ENCODE peak calls at places on chromosome 1, in seven cellular contexts. One of them, this sample, is unnamed.

GRCh38 chr1:167752219-167752985 is 30.6 kb downstream of the MPZL1 start:
- DNase-seq in AG10803: no peak
- DNase-seq in NB4: no peak
- DNase-seq in dorsolateral prefrontal cortex: no peak
- DNase-seq in HFFc6: peak
- DNase-seq in CD4-positive, alpha-beta T cell: no peak
- DNase-seq in heart right ventricle: no peak
- DNase-seq in this sample: no peak

GRCh38 chr1:20405893-20406604 is 80.0 kb downstream of the CAMK2N1 start:
- DNase-seq in CD4-positive, alpha-beta T cell: no peak
- DNase-seq in heart right ventricle: no peak
- DNase-seq in dorsolateral prefrontal cortex: no peak
- DNase-seq in NB4: no peak
- DNase-seq in AG10803: peak
- DNase-seq in HFFc6: no peak
- DNase-seq in this sample: no peak

GRCh38 chr1:229782469-229782868 is 156.4 kb downstream of the URB2 start:
- DNase-seq in CD4-positive, alpha-beta T cell: no peak
- DNase-seq in NB4: no peak
- DNase-seq in HFFc6: no peak
- DNase-seq in dorsolateral prefrontal cortex: no peak
- DNase-seq in heart right ventricle: no peak
- DNase-seq in AG10803: no peak
- DNase-seq in this sample: no peak

GRCh38 chr1:79741720-79742421 is 735.3 kb upstream of the ADGRL4 start:
- DNase-seq in CD4-positive, alpha-beta T cell: no peak
- DNase-seq in dorsolateral prefrontal cortex: no peak
- DNase-seq in heart right ventricle: no peak
- DNase-seq in AG10803: no peak
- DNase-seq in NB4: no peak
- DNase-seq in HFFc6: no peak
- DNase-seq in this sample: no peak

GRCh38 chr1:96538883-96539282 is 182.7 kb upstream of the PTBP2 start:
- DNase-seq in dorsolateral prefrontal cortex: no peak
- DNase-seq in NB4: no peak
- DNase-seq in heart right ventricle: no peak
- DNase-seq in CD4-positive, alpha-beta T cell: no peak
- DNase-seq in AG10803: peak
- DNase-seq in HFFc6: peak
- DNase-seq in this sample: peak

GRCh38 chr1:57017201-57017600 is 51.4 kb upstream of the C8B start:
- DNase-seq in heart right ventricle: no peak
- DNase-seq in dorsolateral prefrontal cortex: no peak
- DNase-seq in CD4-positive, alpha-beta T cell: no peak
- DNase-seq in NB4: no peak
- DNase-seq in AG10803: peak
- DNase-seq in HFFc6: peak
- DNase-seq in this sample: no peak

GRCh38 chr1:206715552-206716518 is 31.1 kb downstream of the MAPKAPK2 start:
- DNase-seq in AG10803: no peak
- DNase-seq in HFFc6: no peak
- DNase-seq in dorsolateral prefrontal cortex: no peak
- DNase-seq in NB4: no peak
- DNase-seq in heart right ventricle: no peak
- DNase-seq in CD4-positive, alpha-beta T cell: no peak
- DNase-seq in this sample: no peak

GRCh38 chr1:157775101-157775870 is 1.6 kb downstream of the FCRL2 start:
- DNase-seq in heart right ventricle: no peak
- DNase-seq in AG10803: no peak
- DNase-seq in dorsolateral prefrontal cortex: no peak
- DNase-seq in NB4: no peak
- DNase-seq in CD4-positive, alpha-beta T cell: no peak
- DNase-seq in HFFc6: no peak
- DNase-seq in this sample: no peak

GRCh38 chr1:47992720-47993119 is 4.5 kb downstream of the TRABD2B start:
- DNase-seq in HFFc6: no peak
- DNase-seq in NB4: no peak
- DNase-seq in dorsolateral prefrontal cortex: no peak
- DNase-seq in heart right ventricle: peak
- DNase-seq in AG10803: peak
- DNase-seq in CD4-positive, alpha-beta T cell: no peak
- DNase-seq in this sample: no peak

GRCh38 chr1:202056644-202057334 is 46.4 kb downstream of the ELF3 start:
- DNase-seq in heart right ventricle: peak
- DNase-seq in HFFc6: no peak
- DNase-seq in NB4: no peak
- DNase-seq in CD4-positive, alpha-beta T cell: no peak
- DNase-seq in dorsolateral prefrontal cortex: no peak
- DNase-seq in AG10803: no peak
- DNase-seq in this sample: peak

GRCh38 chr1:150127464-150127863 is 22.3 kb upstream of the PLEKHO1 start:
- DNase-seq in CD4-positive, alpha-beta T cell: no peak
- DNase-seq in NB4: no peak
- DNase-seq in dorsolateral prefrontal cortex: no peak
- DNase-seq in AG10803: no peak
- DNase-seq in HFFc6: no peak
- DNase-seq in heart right ventricle: no peak
- DNase-seq in this sample: no peak

GRCh38 chr1:113282897-113283285 is 107.4 kb upstream of the MAGI3 start:
- DNase-seq in dorsolateral prefrontal cortex: no peak
- DNase-seq in CD4-positive, alpha-beta T cell: no peak
- DNase-seq in AG10803: no peak
- DNase-seq in NB4: no peak
- DNase-seq in heart right ventricle: no peak
- DNase-seq in HFFc6: no peak
- DNase-seq in this sample: no peak

GRCh38 chr1:21175670-21176581 is 771 bp downstream of the EIF4G3 start:
- DNase-seq in heart right ventricle: peak
- DNase-seq in HFFc6: no peak
- DNase-seq in AG10803: no peak
- DNase-seq in NB4: peak
- DNase-seq in CD4-positive, alpha-beta T cell: peak
- DNase-seq in dorsolateral prefrontal cortex: no peak
- DNase-seq in this sample: no peak

GRCh38 chr1:177975588-177976495 is 6.0 kb upstream of the SEC16B start:
- DNase-seq in heart right ventricle: no peak
- DNase-seq in CD4-positive, alpha-beta T cell: no peak
- DNase-seq in dorsolateral prefrontal cortex: no peak
- DNase-seq in HFFc6: peak
- DNase-seq in AG10803: peak
- DNase-seq in NB4: no peak
- DNase-seq in this sample: peak

GRCh38 chr1:12244078-12244477 is 14.2 kb downstream of the VPS13D start:
- DNase-seq in AG10803: no peak
- DNase-seq in CD4-positive, alpha-beta T cell: no peak
- DNase-seq in NB4: peak
- DNase-seq in HFFc6: no peak
- DNase-seq in heart right ventricle: no peak
- DNase-seq in dorsolateral prefrontal cortex: no peak
- DNase-seq in this sample: no peak

GRCh38 chr1:155872527-155872926 is 13.2 kb downstream of the SYT11 start:
- DNase-seq in dorsolateral prefrontal cortex: peak
- DNase-seq in CD4-positive, alpha-beta T cell: no peak
- DNase-seq in heart right ventricle: no peak
- DNase-seq in HFFc6: no peak
- DNase-seq in AG10803: no peak
- DNase-seq in NB4: no peak
- DNase-seq in this sample: no peak

GRCh38 chr1:232599178-232600041 is 30.5 kb downstream of the SIPA1L2 start:
- DNase-seq in CD4-positive, alpha-beta T cell: no peak
- DNase-seq in HFFc6: no peak
- DNase-seq in AG10803: peak
- DNase-seq in NB4: peak
- DNase-seq in heart right ventricle: no peak
- DNase-seq in dorsolateral prefrontal cortex: no peak
- DNase-seq in this sample: no peak

GRCh38 chr1:178954291-178954690 is 71.4 kb upstream of the FAM20B start:
- DNase-seq in NB4: peak
- DNase-seq in dorsolateral prefrontal cortex: peak
- DNase-seq in CD4-positive, alpha-beta T cell: no peak
- DNase-seq in HFFc6: no peak
- DNase-seq in heart right ventricle: no peak
- DNase-seq in AG10803: no peak
- DNase-seq in this sample: no peak

GRCh38 chr1:236211815-236212214 is 69.5 kb downstream of the GPR137B start:
- DNase-seq in CD4-positive, alpha-beta T cell: no peak
- DNase-seq in HFFc6: no peak
- DNase-seq in dorsolateral prefrontal cortex: no peak
- DNase-seq in NB4: no peak
- DNase-seq in heart right ventricle: no peak
- DNase-seq in AG10803: no peak
- DNase-seq in this sample: no peak

GRCh38 chr1:3023994-3024393 is 2.7 kb downstream of the ACTRT2 start:
- DNase-seq in AG10803: no peak
- DNase-seq in CD4-positive, alpha-beta T cell: no peak
- DNase-seq in heart right ventricle: no peak
- DNase-seq in dorsolateral prefrontal cortex: no peak
- DNase-seq in HFFc6: no peak
- DNase-seq in NB4: peak
- DNase-seq in this sample: no peak

GRCh38 chr1:168917309-168917708 is 188.3 kb upstream of the DPT start:
- DNase-seq in NB4: no peak
- DNase-seq in heart right ventricle: no peak
- DNase-seq in AG10803: no peak
- DNase-seq in HFFc6: no peak
- DNase-seq in CD4-positive, alpha-beta T cell: no peak
- DNase-seq in dorsolateral prefrontal cortex: no peak
- DNase-seq in this sample: no peak

GRCh38 chr1:175072131-175072941 is 4.7 kb downstream of the TNN start:
- DNase-seq in HFFc6: peak
- DNase-seq in NB4: peak
- DNase-seq in CD4-positive, alpha-beta T cell: no peak
- DNase-seq in heart right ventricle: no peak
- DNase-seq in AG10803: peak
- DNase-seq in dorsolateral prefrontal cortex: peak
- DNase-seq in this sample: no peak

GRCh38 chr1:145872421-145872891 is 13.2 kb downstream of the ANKRD35 start:
- DNase-seq in CD4-positive, alpha-beta T cell: no peak
- DNase-seq in NB4: peak
- DNase-seq in HFFc6: no peak
- DNase-seq in AG10803: peak
- DNase-seq in heart right ventricle: peak
- DNase-seq in dorsolateral prefrontal cortex: peak
- DNase-seq in this sample: no peak

GRCh38 chr1:145874646-145875045 is 11.0 kb downstream of the ANKRD35 start:
- DNase-seq in CD4-positive, alpha-beta T cell: no peak
- DNase-seq in dorsolateral prefrontal cortex: no peak
- DNase-seq in heart right ventricle: no peak
- DNase-seq in HFFc6: no peak
- DNase-seq in AG10803: no peak
- DNase-seq in NB4: peak
- DNase-seq in this sample: no peak

GRCh38 chr1:145868232-145868631 is 9.4 kb upstream of the PIAS3 start:
- DNase-seq in AG10803: no peak
- DNase-seq in NB4: no peak
- DNase-seq in heart right ventricle: no peak
- DNase-seq in HFFc6: no peak
- DNase-seq in CD4-positive, alpha-beta T cell: no peak
- DNase-seq in dorsolateral prefrontal cortex: no peak
- DNase-seq in this sample: no peak

GRCh38 chr1:145871994-145872411 is 13.1 kb upstream of the PIAS3 start:
- DNase-seq in CD4-positive, alpha-beta T cell: peak
- DNase-seq in heart right ventricle: peak
- DNase-seq in AG10803: peak
- DNase-seq in HFFc6: peak
- DNase-seq in NB4: peak
- DNase-seq in dorsolateral prefrontal cortex: peak
- DNase-seq in this sample: no peak
- TF ChIP-seq CTCF in CD4-positive, alpha-beta T cell: no peak
- TF ChIP-seq CTCF in heart right ventricle: no peak
- TF ChIP-seq CTCF in AG10803: no peak
- TF ChIP-seq CTCF in HFFc6: no peak
- TF ChIP-seq CTCF in NB4: no peak
- TF ChIP-seq CTCF in dorsolateral prefrontal cortex: no peak
- TF ChIP-seq CTCF in this sample: no peak

DNA sequence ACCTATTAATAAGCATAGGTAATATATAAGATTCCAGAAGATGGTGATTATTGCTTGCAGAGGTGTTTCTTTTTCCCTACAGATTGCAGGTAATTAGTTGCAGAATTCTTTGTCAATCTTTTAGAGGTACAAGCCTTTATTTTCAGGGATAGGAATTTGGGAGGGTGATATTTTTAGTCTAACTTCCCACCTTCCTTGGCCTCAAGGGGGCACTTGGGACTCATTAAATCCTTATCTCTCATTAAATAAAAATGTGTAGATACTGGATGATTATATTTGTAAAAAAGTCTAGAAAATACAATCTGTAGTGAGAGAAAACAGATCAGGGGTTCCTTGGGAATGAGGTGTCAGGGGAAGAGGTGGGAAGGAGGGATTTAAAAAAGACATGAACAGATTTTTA is 179.2 kb downstream of the PATJ start:
- DNase-seq in NB4: no peak
- DNase-seq in dorsolateral prefrontal cortex: no peak
- DNase-seq in HFFc6: no peak
- DNase-seq in heart right ventricle: no peak
- DNase-seq in AG10803: no peak
- DNase-seq in CD4-positive, alpha-beta T cell: no peak
- DNase-seq in this sample: no peak
- TF ChIP-seq CTCF in NB4: no peak
- TF ChIP-seq CTCF in dorsolateral prefrontal cortex: no peak
- TF ChIP-seq CTCF in HFFc6: peak
- TF ChIP-seq CTCF in heart right ventricle: no peak
- TF ChIP-seq CTCF in AG10803: peak
- TF ChIP-seq CTCF in CD4-positive, alpha-beta T cell: no peak
- TF ChIP-seq CTCF in this sample: peak

DNA sequence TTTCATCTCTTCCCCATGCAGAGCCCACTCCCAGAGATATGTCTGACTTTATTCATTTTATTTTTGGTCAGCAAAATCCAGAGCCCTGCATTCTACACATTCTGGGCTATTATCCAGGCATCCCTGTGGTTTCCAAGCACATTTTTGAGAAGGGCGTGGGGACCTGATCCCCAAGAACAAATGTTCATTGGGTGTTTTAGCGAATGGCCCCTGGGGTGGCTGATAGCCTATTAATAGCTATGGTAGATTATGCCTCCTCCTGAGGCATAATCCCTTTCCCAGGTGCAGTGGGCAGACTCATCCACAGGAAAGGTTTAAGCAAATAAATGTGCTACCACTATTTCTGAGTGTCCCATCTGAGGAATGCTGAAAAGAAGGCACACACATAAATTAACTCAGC is 511.8 kb upstream of the USP24 start:
- DNase-seq in heart right ventricle: no peak
- DNase-seq in NB4: no peak
- DNase-seq in HFFc6: peak
- DNase-seq in CD4-positive, alpha-beta T cell: no peak
- DNase-seq in AG10803: peak
- DNase-seq in dorsolateral prefrontal cortex: no peak
- DNase-seq in this sample: no peak
- TF ChIP-seq CTCF in heart right ventricle: no peak
- TF ChIP-seq CTCF in NB4: no peak
- TF ChIP-seq CTCF in HFFc6: no peak
- TF ChIP-seq CTCF in CD4-positive, alpha-beta T cell: no peak
- TF ChIP-seq CTCF in AG10803: no peak
- TF ChIP-seq CTCF in dorsolateral prefrontal cortex: no peak
- TF ChIP-seq CTCF in this sample: no peak

DNA sequence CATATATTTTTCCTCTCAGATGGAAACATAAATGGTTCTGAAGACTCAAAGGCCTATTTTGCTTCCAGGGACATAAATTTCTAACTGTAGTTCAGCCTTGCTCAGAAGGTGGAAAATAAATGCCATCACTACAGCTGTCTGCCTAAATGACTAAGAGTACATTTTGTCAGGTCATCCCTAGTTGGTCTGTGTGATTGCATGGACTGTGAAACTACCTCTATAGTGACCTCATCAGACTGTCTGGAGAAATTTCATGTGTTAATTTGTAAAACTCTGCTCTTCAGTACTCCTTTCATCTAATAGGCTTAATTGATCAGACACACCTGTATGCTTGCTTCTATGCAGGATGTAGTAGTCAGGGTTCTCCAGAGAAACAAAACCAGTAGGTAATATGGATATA is 886.9 kb downstream of the AMY1C start:
- DNase-seq in dorsolateral prefrontal cortex: no peak
- DNase-seq in HFFc6: no peak
- DNase-seq in NB4: peak
- DNase-seq in AG10803: no peak
- DNase-seq in heart right ventricle: no peak
- DNase-seq in CD4-positive, alpha-beta T cell: no peak
- DNase-seq in this sample: no peak
- TF ChIP-seq CTCF in dorsolateral prefrontal cortex: no peak
- TF ChIP-seq CTCF in HFFc6: no peak
- TF ChIP-seq CTCF in NB4: no peak
- TF ChIP-seq CTCF in AG10803: no peak
- TF ChIP-seq CTCF in heart right ventricle: no peak
- TF ChIP-seq CTCF in CD4-positive, alpha-beta T cell: no peak
- TF ChIP-seq CTCF in this sample: no peak